ENCODE peak calls at places on chromosomes 6 and 20, in seven cellular contexts. X, A, S, F, G, L and H are unnamed samples. For H3K4me1, the result is how much of the 10 kb centered on the place peaks cover.

GRCh38 chr6:113979930-113980329 is 9.0 kb upstream of the HDAC2 start:
- DNase-seq in G (no peak), L (no peak), A (no peak), X (no peak), F (no peak), S (no peak), H (no peak)

GRCh38 chr6:195861-196360 is 96.4 kb upstream of the DUSP22 start:
- DNase-seq in A (no peak), S (no peak), L (no peak), G (peak), F (peak), X (peak), H (no peak)

GRCh38 chr20:36468149-36469000 is 72.9 kb upstream of the MYL9 start:
- DNase-seq in A (no peak), G (peak), L (no peak), F (no peak), X (no peak), S (no peak), H (no peak)

GRCh38 chr6:25277857-25278256 is 1.3 kb upstream of the CARMIL1 start:
- DNase-seq in A (no peak), S (no peak), G (no peak), L (no peak), F (no peak), X (no peak), H (no peak)

GRCh38 chr6:3318226-3318625 is 59.5 kb downstream of the PSMG4 start:
- DNase-seq in X (no peak), L (no peak), A (no peak), S (no peak), F (no peak), G (no peak), H (no peak)

GRCh38 chr6:17851720-17852161 is 135.7 kb downstream of the KIF13A start:
- DNase-seq in X (no peak), A (no peak), G (no peak), L (no peak), S (no peak), F (no peak), H (no peak)

GRCh38 chr6:158417760-158418098 is 105.5 kb downstream of the TULP4 start:
- DNase-seq in A (no peak), L (no peak), S (no peak), G (no peak), X (no peak), F (no peak), H (no peak)

GRCh38 chr6:32171234-32171633 is 4.7 kb downstream of the AGPAT1 start:
- DNase-seq in G (no peak), S (no peak), A (no peak), F (no peak), X (no peak), L (no peak), H (no peak)

GRCh38 chr6:43575105-43575771 is 600 bp downstream of the XPO5 start:
- DNase-seq in S (no peak), G (no peak), A (no peak), X (peak), L (no peak), F (peak), H (no peak)

GRCh38 chr6:44806656-44807055 is 419.1 kb downstream of the CDC5L start:
- DNase-seq in A (no peak), L (no peak), S (no peak), F (no peak), G (no peak), X (no peak), H (no peak)

GRCh38 chr6:31493875-31494694 is 3.9 kb upstream of the MICB start:
- DNase-seq in X (peak), G (peak), A (peak), F (peak), L (peak), S (peak), H (peak)

GRCh38 chr6:139605350-139605749 is 230.9 kb upstream of the CITED2 start:
- DNase-seq in G (no peak), A (no peak), F (no peak), S (no peak), L (no peak), X (no peak), H (no peak)

GRCh38 chr6:166076625-166077024 is 91.0 kb downstream of the TBXT start:
- DNase-seq in X (no peak), F (no peak), L (no peak), G (no peak), A (no peak), S (no peak), H (no peak)

GRCh38 chr20:1323830-1324597 is 4.9 kb downstream of the SDCBP2 start:
- DNase-seq in A (no peak), G (no peak), L (no peak), X (no peak), S (no peak), F (no peak), H (no peak)

GRCh38 chr6:71107935-71108420 is 151.1 kb upstream of the B3GAT2 start:
- DNase-seq in F (peak), X (peak), A (no peak), G (peak), L (peak), S (no peak), H (no peak)

DNA sequence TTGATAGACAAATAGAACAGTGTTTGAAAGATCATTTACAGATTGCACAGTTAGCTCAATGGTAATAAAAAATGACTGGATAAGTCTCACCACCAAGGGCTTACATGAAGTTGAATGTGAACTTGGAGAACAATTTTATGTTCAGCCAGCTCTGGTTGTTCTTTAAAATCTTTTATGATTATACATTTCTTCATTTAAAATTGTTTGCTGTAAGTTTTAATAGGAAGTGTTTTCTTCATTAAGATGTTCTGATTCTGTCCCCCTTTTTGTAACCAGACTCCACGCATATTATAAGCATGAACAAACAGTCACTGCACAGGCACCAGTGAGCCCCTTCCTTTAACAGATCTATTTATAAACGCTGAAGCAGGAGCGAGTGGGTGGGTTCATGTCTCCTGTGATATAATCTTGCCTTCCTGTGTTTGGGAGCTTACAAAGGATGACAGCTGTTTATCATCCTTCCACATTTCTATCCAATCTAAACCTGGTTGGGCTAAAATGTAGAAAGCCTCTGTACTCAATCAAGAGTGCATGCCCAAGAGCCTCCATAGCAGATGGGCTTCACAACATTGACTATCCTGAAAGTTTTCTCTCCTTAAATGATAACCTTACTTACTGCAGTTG is 299.3 kb downstream of the PRL start:
- DNase-seq in A (no peak), S (no peak), L (no peak), X (no peak), F (no peak), G (no peak), H (no peak)
- TF ChIP-seq POLR2A in A (no peak), S (no peak), L (no peak), X (no peak), F (no peak), G (no peak), H (no peak)

GRCh38 chr20:9204979-9205378 is 136.1 kb downstream of the PLCB4 start:
- DNase-seq in F (no peak), S (no peak), A (no peak), G (no peak), X (no peak), L (no peak), H (no peak)
- H3K4me1 ChIP-seq in F (under half), S (under half), A (under half), G (under half), X (under half), L (under half), H (under half)

DNA sequence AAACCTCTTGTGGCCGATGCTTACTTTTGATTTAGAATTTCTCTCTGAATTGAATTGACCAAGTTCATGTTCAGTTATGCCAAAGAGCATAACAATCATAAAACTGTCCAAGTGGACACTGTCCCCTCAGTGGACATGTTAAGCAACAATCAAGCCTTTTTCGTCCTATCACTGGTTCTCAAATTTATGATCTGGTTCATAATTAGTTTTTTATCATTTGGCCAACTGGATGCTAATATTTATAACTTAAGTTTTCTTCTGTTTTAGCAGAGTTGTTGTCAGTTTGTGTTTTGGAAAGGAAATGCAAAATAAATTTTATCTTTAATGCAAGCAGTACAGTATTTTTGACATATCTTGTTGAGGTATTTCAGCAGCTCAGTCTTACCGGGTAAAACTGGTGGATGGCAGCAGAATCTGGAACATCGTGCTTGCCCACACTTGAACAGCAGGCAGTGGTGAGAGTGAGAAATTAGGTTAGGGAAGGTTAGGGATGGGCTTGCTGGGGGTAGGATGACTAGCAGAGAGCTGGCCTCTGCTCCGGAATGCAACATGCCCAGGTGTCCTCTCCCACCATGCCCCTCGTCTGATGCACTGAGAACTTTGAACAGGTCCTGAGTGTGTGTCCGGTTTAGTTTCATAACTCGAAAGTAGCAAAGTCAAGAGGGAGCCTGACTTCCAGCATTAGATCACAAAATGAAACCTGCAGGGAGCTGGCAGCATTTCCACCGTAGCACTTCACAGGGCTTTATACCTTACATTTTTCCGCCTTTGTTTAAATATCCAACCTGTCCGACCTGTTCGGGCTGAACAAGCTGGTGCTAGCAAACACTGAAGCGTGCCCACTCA is 93.1 kb downstream of the RREB1 start:
- DNase-seq in G (peak), F (no peak), X (no peak), L (no peak), S (no peak), A (peak), H (no peak)
- TF ChIP-seq POLR2A in G (peak), F (no peak), X (no peak), L (no peak), S (no peak), A (no peak), H (no peak)

GRCh38 chr20:62982124-62983075 is 24.4 kb downstream of the BHLHE23 start:
- DNase-seq in L (no peak), G (no peak), F (no peak), X (no peak), A (no peak), S (no peak), H (no peak)
- H3K4me1 ChIP-seq in L (under half), G (under half), F (under half), X (under half), A (under half), S (under half), H (under half)

DNA sequence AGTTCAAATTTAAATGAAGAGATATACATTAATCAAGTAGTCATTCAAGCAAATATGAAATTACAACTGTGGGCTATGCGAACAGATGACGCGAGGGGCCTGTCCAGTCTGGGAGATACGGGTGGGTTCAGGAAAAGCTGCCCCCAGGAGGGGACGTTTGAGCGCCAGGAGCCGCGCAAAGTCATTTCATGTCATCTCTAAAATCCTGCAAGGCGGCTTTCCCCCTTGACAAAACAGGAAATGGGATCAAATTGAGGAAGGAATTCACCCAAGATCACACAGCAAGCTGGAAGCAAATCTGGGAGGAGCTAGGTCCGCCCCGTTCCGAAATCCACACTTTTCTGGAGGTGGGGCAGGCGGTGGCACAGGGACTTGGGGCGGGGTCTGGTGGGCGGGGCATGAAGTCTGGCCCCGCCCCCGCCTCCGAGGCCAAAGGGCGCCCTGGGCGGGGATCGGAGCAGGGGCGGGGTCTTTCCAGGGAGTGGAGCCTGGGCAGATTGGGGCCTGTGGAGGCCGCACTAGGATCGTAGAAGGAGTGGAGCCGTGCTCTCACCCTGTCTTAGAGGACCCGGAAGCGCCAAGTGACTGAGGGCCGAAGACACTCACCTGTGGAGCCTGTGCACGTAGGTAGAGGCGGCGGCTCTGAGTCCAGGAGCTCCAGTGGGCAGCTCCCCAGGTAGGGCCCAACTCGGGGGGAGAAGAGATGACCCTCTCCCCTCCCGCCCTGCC is at the start of gene LPIN3:
- DNase-seq in G (peak), A (peak), F (peak), X (peak), L (peak), S (peak), H (no peak)
- TF ChIP-seq POLR2A in G (peak), A (peak), F (no peak), X (no peak), L (peak), S (peak), H (no peak)